ENCODE peak calls at places on chromosomes 4 and X, in nine cellular contexts. One of them, this sample, is unnamed.

GRCh38 chr4:153039542-153040185 is 103.5 kb downstream of the FHDC1 start:
- DNase-seq in endodermal cell: no peak
- DNase-seq in heart left ventricle: no peak
- DNase-seq in HFF-Myc: no peak
- DNase-seq in fibroblast of pulmonary artery: no peak
- DNase-seq in fibroblast of lung: no peak
- DNase-seq in CD4-positive, alpha-beta T cell: no peak
- DNase-seq in left lung: no peak
- DNase-seq in choroid plexus epithelial cell: no peak
- DNase-seq in this sample: no peak

GRCh38 chr4:3875466-3875865 is 109.3 kb downstream of the ADRA2C start:
- DNase-seq in endodermal cell: peak
- DNase-seq in heart left ventricle: no peak
- DNase-seq in HFF-Myc: no peak
- DNase-seq in fibroblast of pulmonary artery: no peak
- DNase-seq in fibroblast of lung: no peak
- DNase-seq in CD4-positive, alpha-beta T cell: no peak
- DNase-seq in left lung: no peak
- DNase-seq in choroid plexus epithelial cell: no peak
- DNase-seq in this sample: no peak

GRCh38 chr4:77036206-77036605 is 39.6 kb downstream of the CCNI start:
- DNase-seq in endodermal cell: no peak
- DNase-seq in heart left ventricle: no peak
- DNase-seq in HFF-Myc: no peak
- DNase-seq in fibroblast of pulmonary artery: peak
- DNase-seq in fibroblast of lung: peak
- DNase-seq in CD4-positive, alpha-beta T cell: no peak
- DNase-seq in left lung: no peak
- DNase-seq in choroid plexus epithelial cell: peak
- DNase-seq in this sample: peak

GRCh38 chr4:54709281-54709854 is 51.6 kb downstream of the KIT start:
- DNase-seq in endodermal cell: no peak
- DNase-seq in heart left ventricle: no peak
- DNase-seq in HFF-Myc: no peak
- DNase-seq in fibroblast of pulmonary artery: peak
- DNase-seq in fibroblast of lung: no peak
- DNase-seq in CD4-positive, alpha-beta T cell: no peak
- DNase-seq in left lung: no peak
- DNase-seq in choroid plexus epithelial cell: peak
- DNase-seq in this sample: no peak

GRCh38 chr4:106478152-106478551 is 109.6 kb upstream of the GIMD1 start:
- DNase-seq in endodermal cell: no peak
- DNase-seq in heart left ventricle: no peak
- DNase-seq in HFF-Myc: no peak
- DNase-seq in fibroblast of pulmonary artery: no peak
- DNase-seq in fibroblast of lung: no peak
- DNase-seq in CD4-positive, alpha-beta T cell: no peak
- DNase-seq in left lung: no peak
- DNase-seq in choroid plexus epithelial cell: no peak
- DNase-seq in this sample: no peak

GRCh38 chrX:64977830-64978229 is 1.6 kb upstream of the ZC4H2 start:
- DNase-seq in endodermal cell: no peak
- DNase-seq in heart left ventricle: no peak
- DNase-seq in HFF-Myc: no peak
- DNase-seq in fibroblast of pulmonary artery: no peak
- DNase-seq in fibroblast of lung: peak
- DNase-seq in CD4-positive, alpha-beta T cell: no peak
- DNase-seq in left lung: no peak
- DNase-seq in choroid plexus epithelial cell: no peak
- DNase-seq in this sample: peak

GRCh38 chr4:82785248-82786003 is 13.2 kb downstream of the SCD5 start:
- DNase-seq in endodermal cell: peak
- DNase-seq in heart left ventricle: no peak
- DNase-seq in HFF-Myc: peak
- DNase-seq in fibroblast of pulmonary artery: peak
- DNase-seq in fibroblast of lung: peak
- DNase-seq in CD4-positive, alpha-beta T cell: no peak
- DNase-seq in left lung: no peak
- DNase-seq in choroid plexus epithelial cell: peak
- DNase-seq in this sample: peak

GRCh38 chr4:184548321-184548650 is 73.9 kb upstream of the IRF2 start:
- DNase-seq in endodermal cell: no peak
- DNase-seq in heart left ventricle: no peak
- DNase-seq in HFF-Myc: no peak
- DNase-seq in fibroblast of pulmonary artery: no peak
- DNase-seq in fibroblast of lung: no peak
- DNase-seq in CD4-positive, alpha-beta T cell: no peak
- DNase-seq in left lung: no peak
- DNase-seq in choroid plexus epithelial cell: no peak
- DNase-seq in this sample: no peak

GRCh38 chrX:105114554-105115130 is 105.9 kb downstream of the TEX13A start:
- DNase-seq in endodermal cell: no peak
- DNase-seq in heart left ventricle: no peak
- DNase-seq in HFF-Myc: no peak
- DNase-seq in fibroblast of pulmonary artery: no peak
- DNase-seq in fibroblast of lung: no peak
- DNase-seq in CD4-positive, alpha-beta T cell: no peak
- DNase-seq in left lung: no peak
- DNase-seq in choroid plexus epithelial cell: no peak
- DNase-seq in this sample: no peak

GRCh38 chrX:13411496-13412207 is 91.8 kb upstream of the ATXN3L start:
- DNase-seq in endodermal cell: peak
- DNase-seq in heart left ventricle: no peak
- DNase-seq in HFF-Myc: no peak
- DNase-seq in fibroblast of pulmonary artery: no peak
- DNase-seq in fibroblast of lung: no peak
- DNase-seq in CD4-positive, alpha-beta T cell: no peak
- DNase-seq in left lung: no peak
- DNase-seq in choroid plexus epithelial cell: no peak
- DNase-seq in this sample: no peak
- TF ChIP-seq CTCF in endodermal cell: no peak
- TF ChIP-seq CTCF in heart left ventricle: no peak
- TF ChIP-seq CTCF in HFF-Myc: no peak
- TF ChIP-seq CTCF in fibroblast of pulmonary artery: no peak
- TF ChIP-seq CTCF in fibroblast of lung: no peak
- TF ChIP-seq CTCF in CD4-positive, alpha-beta T cell: no peak
- TF ChIP-seq CTCF in left lung: no peak
- TF ChIP-seq CTCF in choroid plexus epithelial cell: no peak
- TF ChIP-seq CTCF in this sample: no peak

GRCh38 chr4:140049024-140049923 is 104.7 kb downstream of the MAML3 start:
- DNase-seq in endodermal cell: peak
- DNase-seq in heart left ventricle: peak
- DNase-seq in HFF-Myc: no peak
- DNase-seq in fibroblast of pulmonary artery: peak
- DNase-seq in fibroblast of lung: peak
- DNase-seq in CD4-positive, alpha-beta T cell: peak
- DNase-seq in left lung: peak
- DNase-seq in choroid plexus epithelial cell: peak
- DNase-seq in this sample: peak
- TF ChIP-seq CTCF in endodermal cell: no peak
- TF ChIP-seq CTCF in heart left ventricle: peak
- TF ChIP-seq CTCF in HFF-Myc: peak
- TF ChIP-seq CTCF in fibroblast of pulmonary artery: no peak
- TF ChIP-seq CTCF in fibroblast of lung: no peak
- TF ChIP-seq CTCF in CD4-positive, alpha-beta T cell: no peak
- TF ChIP-seq CTCF in left lung: no peak
- TF ChIP-seq CTCF in choroid plexus epithelial cell: peak
- TF ChIP-seq CTCF in this sample: peak

GRCh38 chr4:139704915-139705485 is 39.4 kb downstream of the MGST2 start:
- DNase-seq in endodermal cell: no peak
- DNase-seq in heart left ventricle: no peak
- DNase-seq in HFF-Myc: no peak
- DNase-seq in fibroblast of pulmonary artery: no peak
- DNase-seq in fibroblast of lung: peak
- DNase-seq in CD4-positive, alpha-beta T cell: no peak
- DNase-seq in left lung: no peak
- DNase-seq in choroid plexus epithelial cell: peak
- DNase-seq in this sample: peak
- TF ChIP-seq CTCF in endodermal cell: peak
- TF ChIP-seq CTCF in heart left ventricle: no peak
- TF ChIP-seq CTCF in HFF-Myc: no peak
- TF ChIP-seq CTCF in fibroblast of pulmonary artery: peak
- TF ChIP-seq CTCF in fibroblast of lung: no peak
- TF ChIP-seq CTCF in CD4-positive, alpha-beta T cell: no peak
- TF ChIP-seq CTCF in left lung: no peak
- TF ChIP-seq CTCF in choroid plexus epithelial cell: peak
- TF ChIP-seq CTCF in this sample: peak

DNA sequence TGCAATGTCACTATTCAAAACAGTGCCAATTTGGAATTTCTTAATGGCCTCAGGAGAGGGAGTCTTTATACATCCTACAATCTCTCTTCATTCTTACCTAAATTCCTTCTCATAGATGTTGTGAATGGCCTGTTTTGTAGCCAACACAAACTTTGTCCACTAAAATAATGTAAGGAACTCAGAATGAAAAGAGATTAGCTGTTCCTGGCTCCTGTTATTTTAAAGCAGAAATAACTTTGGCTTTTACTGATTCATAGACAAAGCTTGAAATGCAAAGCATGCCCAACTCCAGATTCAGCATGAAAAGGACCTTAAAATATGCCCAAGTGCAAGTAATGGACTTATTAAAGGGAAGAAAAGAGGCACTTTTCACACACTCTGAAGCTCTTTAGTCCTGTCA is 146.0 kb upstream of the GPC4 start:
- DNase-seq in endodermal cell: no peak
- DNase-seq in heart left ventricle: no peak
- DNase-seq in HFF-Myc: no peak
- DNase-seq in fibroblast of pulmonary artery: no peak
- DNase-seq in fibroblast of lung: peak
- DNase-seq in CD4-positive, alpha-beta T cell: no peak
- DNase-seq in left lung: no peak
- DNase-seq in choroid plexus epithelial cell: no peak
- DNase-seq in this sample: no peak
- TF ChIP-seq CTCF in endodermal cell: no peak
- TF ChIP-seq CTCF in heart left ventricle: no peak
- TF ChIP-seq CTCF in HFF-Myc: no peak
- TF ChIP-seq CTCF in fibroblast of pulmonary artery: no peak
- TF ChIP-seq CTCF in fibroblast of lung: no peak
- TF ChIP-seq CTCF in CD4-positive, alpha-beta T cell: no peak
- TF ChIP-seq CTCF in left lung: no peak
- TF ChIP-seq CTCF in choroid plexus epithelial cell: no peak
- TF ChIP-seq CTCF in this sample: no peak

DNA sequence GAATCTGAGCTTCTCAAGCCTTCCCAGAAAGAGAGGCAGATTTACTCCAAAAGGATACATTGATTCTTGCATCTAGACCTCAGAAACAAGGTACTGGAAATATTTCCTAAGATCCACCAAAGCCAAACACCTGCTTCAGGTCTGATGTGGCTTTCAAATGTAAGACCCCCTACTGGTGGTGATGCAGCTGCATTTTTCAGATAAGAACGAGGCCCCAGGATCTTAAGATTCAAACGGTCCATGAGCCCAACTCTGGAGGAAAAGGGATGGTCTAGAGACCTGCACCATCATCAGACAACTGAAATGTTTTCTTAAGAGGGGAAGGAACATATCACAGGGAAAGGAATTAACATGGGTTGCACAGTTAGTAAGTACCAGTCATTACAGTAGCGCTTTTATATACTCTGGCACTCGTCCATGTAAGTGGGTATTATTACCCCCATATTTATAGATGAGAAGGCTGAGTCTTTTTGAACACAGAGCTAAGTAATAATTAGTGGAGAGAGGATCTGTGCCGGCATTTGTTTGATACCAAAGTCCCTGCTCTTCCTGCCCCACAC is 73.7 kb downstream of the LEF1 start:
- DNase-seq in endodermal cell: no peak
- DNase-seq in heart left ventricle: no peak
- DNase-seq in HFF-Myc: no peak
- DNase-seq in fibroblast of pulmonary artery: no peak
- DNase-seq in fibroblast of lung: no peak
- DNase-seq in CD4-positive, alpha-beta T cell: no peak
- DNase-seq in left lung: no peak
- DNase-seq in choroid plexus epithelial cell: no peak
- DNase-seq in this sample: no peak
- TF ChIP-seq CTCF in endodermal cell: peak
- TF ChIP-seq CTCF in heart left ventricle: no peak
- TF ChIP-seq CTCF in HFF-Myc: peak
- TF ChIP-seq CTCF in fibroblast of pulmonary artery: no peak
- TF ChIP-seq CTCF in fibroblast of lung: no peak
- TF ChIP-seq CTCF in CD4-positive, alpha-beta T cell: no peak
- TF ChIP-seq CTCF in left lung: no peak
- TF ChIP-seq CTCF in choroid plexus epithelial cell: no peak
- TF ChIP-seq CTCF in this sample: no peak

GRCh38 chr4:56102581-56102980 is 153.8 kb downstream of the CEP135 start:
- DNase-seq in endodermal cell: no peak
- DNase-seq in heart left ventricle: no peak
- DNase-seq in HFF-Myc: no peak
- DNase-seq in fibroblast of pulmonary artery: no peak
- DNase-seq in fibroblast of lung: no peak
- DNase-seq in CD4-positive, alpha-beta T cell: no peak
- DNase-seq in left lung: no peak
- DNase-seq in choroid plexus epithelial cell: no peak
- DNase-seq in this sample: no peak
- TF ChIP-seq CTCF in endodermal cell: no peak
- TF ChIP-seq CTCF in heart left ventricle: no peak
- TF ChIP-seq CTCF in HFF-Myc: no peak
- TF ChIP-seq CTCF in fibroblast of pulmonary artery: no peak
- TF ChIP-seq CTCF in fibroblast of lung: no peak
- TF ChIP-seq CTCF in CD4-positive, alpha-beta T cell: no peak
- TF ChIP-seq CTCF in left lung: no peak
- TF ChIP-seq CTCF in choroid plexus epithelial cell: no peak
- TF ChIP-seq CTCF in this sample: no peak

GRCh38 chrX:25721564-25721963 is 416.6 kb upstream of the MAGEB18 start:
- DNase-seq in endodermal cell: no peak
- DNase-seq in heart left ventricle: no peak
- DNase-seq in HFF-Myc: no peak
- DNase-seq in fibroblast of pulmonary artery: peak
- DNase-seq in fibroblast of lung: no peak
- DNase-seq in CD4-positive, alpha-beta T cell: no peak
- DNase-seq in left lung: no peak
- DNase-seq in choroid plexus epithelial cell: peak
- DNase-seq in this sample: peak
- TF ChIP-seq CTCF in endodermal cell: peak
- TF ChIP-seq CTCF in heart left ventricle: peak
- TF ChIP-seq CTCF in HFF-Myc: no peak
- TF ChIP-seq CTCF in fibroblast of pulmonary artery: peak
- TF ChIP-seq CTCF in fibroblast of lung: no peak
- TF ChIP-seq CTCF in CD4-positive, alpha-beta T cell: no peak
- TF ChIP-seq CTCF in left lung: peak
- TF ChIP-seq CTCF in choroid plexus epithelial cell: peak
- TF ChIP-seq CTCF in this sample: peak

GRCh38 chrX:38754102-38754790 is 47.0 kb upstream of the MID1IP1 start:
- DNase-seq in endodermal cell: peak
- DNase-seq in heart left ventricle: no peak
- DNase-seq in HFF-Myc: peak
- DNase-seq in fibroblast of pulmonary artery: peak
- DNase-seq in fibroblast of lung: peak
- DNase-seq in CD4-positive, alpha-beta T cell: no peak
- DNase-seq in left lung: no peak
- DNase-seq in choroid plexus epithelial cell: peak
- DNase-seq in this sample: peak
- TF ChIP-seq CTCF in endodermal cell: peak
- TF ChIP-seq CTCF in heart left ventricle: peak
- TF ChIP-seq CTCF in HFF-Myc: peak
- TF ChIP-seq CTCF in fibroblast of pulmonary artery: peak
- TF ChIP-seq CTCF in fibroblast of lung: peak
- TF ChIP-seq CTCF in CD4-positive, alpha-beta T cell: peak
- TF ChIP-seq CTCF in left lung: peak
- TF ChIP-seq CTCF in choroid plexus epithelial cell: peak
- TF ChIP-seq CTCF in this sample: peak

DNA sequence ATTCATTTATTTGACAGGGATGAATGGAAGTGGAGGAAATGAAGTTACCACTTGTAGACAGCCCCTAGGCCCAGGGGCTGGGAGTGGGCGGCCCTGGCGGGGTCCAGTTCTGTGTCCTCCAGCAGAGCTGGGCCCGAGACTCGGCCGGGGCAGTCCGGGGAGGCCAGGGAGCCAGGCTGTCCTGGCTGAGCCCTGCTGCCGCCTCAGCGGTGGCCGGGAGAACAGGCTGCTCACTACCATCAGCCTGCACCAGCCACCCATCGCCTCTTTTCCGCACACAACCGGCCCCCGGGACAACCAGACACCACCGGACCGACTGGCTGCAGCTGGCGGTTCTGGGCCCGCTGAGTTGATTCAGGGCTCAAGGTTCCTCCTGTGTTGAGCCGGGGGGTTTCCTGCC is 25.6 kb downstream of the CLDN34 start:
- DNase-seq in endodermal cell: no peak
- DNase-seq in heart left ventricle: no peak
- DNase-seq in HFF-Myc: no peak
- DNase-seq in fibroblast of pulmonary artery: no peak
- DNase-seq in fibroblast of lung: no peak
- DNase-seq in CD4-positive, alpha-beta T cell: no peak
- DNase-seq in left lung: no peak
- DNase-seq in choroid plexus epithelial cell: no peak
- DNase-seq in this sample: no peak
- TF ChIP-seq CTCF in endodermal cell: no peak
- TF ChIP-seq CTCF in heart left ventricle: no peak
- TF ChIP-seq CTCF in HFF-Myc: no peak
- TF ChIP-seq CTCF in fibroblast of pulmonary artery: no peak
- TF ChIP-seq CTCF in fibroblast of lung: no peak
- TF ChIP-seq CTCF in CD4-positive, alpha-beta T cell: no peak
- TF ChIP-seq CTCF in left lung: no peak
- TF ChIP-seq CTCF in choroid plexus epithelial cell: no peak
- TF ChIP-seq CTCF in this sample: no peak